ENCODE peak calls at places on chromosomes 4 and X, in four cellular contexts. T is fibroblast of mammary gland, M is cardiac fibroblast, Q is A549. I is an unnamed sample.

GRCh38 chr4:144399927-144400326 is 246.0 kb upstream of the HHIP start:
- DNase-seq in M (peak), T (peak), Q (peak), I (no peak)

GRCh38 chr4:185542626-185543336 is 7.5 kb upstream of the PDLIM3 start:
- DNase-seq in T (peak), M (peak), Q (no peak), I (no peak)

GRCh38 chr4:148854203-148854602 is 412.0 kb upstream of the NR3C2 start:
- DNase-seq in Q (no peak), T (no peak), M (no peak), I (no peak)

GRCh38 chr4:156738756-156739155 is 232.8 kb downstream of the PDGFC start:
- DNase-seq in T (no peak), Q (no peak), M (no peak), I (no peak)

GRCh38 chr4:170079981-170080380 is 9.8 kb downstream of the AADAT start:
- DNase-seq in M (no peak), Q (no peak), T (no peak), I (no peak)

GRCh38 chr4:177396352-177396751 is 45.9 kb downstream of the AGA start:
- DNase-seq in M (no peak), Q (no peak), T (no peak), I (no peak)

GRCh38 chr4:125388653-125389052 is 73.9 kb downstream of the FAT4 start:
- DNase-seq in M (peak), Q (no peak), T (peak), I (no peak)

GRCh38 chrX:340641-341423 is 22.2 kb upstream of the GTPBP6 start:
- DNase-seq in Q (no peak), M (no peak), T (no peak), I (no peak)

GRCh38 chrX:71615954-71616353 is 2.4 kb downstream of the CXCR3 start:
- DNase-seq in M (no peak), Q (no peak), T (no peak), I (no peak)

GRCh38 chr4:123505077-123505456 is 108.5 kb downstream of the SPRY1 start:
- DNase-seq in T (peak), M (peak), Q (no peak), I (no peak)

GRCh38 chr4:6875431-6875831 is 34.2 kb upstream of the TBC1D14 start:
- DNase-seq in M (no peak), Q (no peak), T (no peak), I (no peak)

GRCh38 chr4:126778348-126778747 is 854.4 kb upstream of the INTU start:
- DNase-seq in Q (no peak), M (peak), T (peak), I (no peak)

GRCh38 chr4:87375719-87376291 is 15.2 kb downstream of the HSD17B11 start:
- DNase-seq in M (peak), Q (no peak), T (peak), I (no peak)

GRCh38 chrX:87140800-87141483 is 376.7 kb upstream of the KLHL4 start:
- DNase-seq in M (no peak), T (no peak), Q (no peak), I (no peak)

GRCh38 chr4:8907596-8908205 is 36.1 kb upstream of the HMX1 start:
- DNase-seq in M (no peak), Q (no peak), T (no peak), I (no peak)

GRCh38 chr4:184636144-184636543 is 13.1 kb downstream of the CASP3 start:
- DNase-seq in T (no peak), M (no peak), Q (no peak), I (no peak)

GRCh38 chr4:168019019-168019651 is 73.2 kb upstream of the ANXA10 start:
- DNase-seq in T (no peak), M (peak), Q (no peak), I (no peak)

GRCh38 chr4:26793750-26794149 is 66.9 kb upstream of the STIM2 start:
- DNase-seq in Q (no peak), T (no peak), M (peak), I (no peak)

GRCh38 chrX:151713859-151714258 is 2.0 kb upstream of the FATE1 start:
- DNase-seq in Q (peak), M (peak), T (no peak), I (peak)

GRCh38 chr4:7423801-7424552 is 10.8 kb downstream of the PSAPL1 start:
- DNase-seq in M (no peak), Q (no peak), T (no peak), I (no peak)

GRCh38 chrX:1529756-1530155 is 7.2 kb downstream of the P2RY8 start:
- DNase-seq in M (no peak), Q (no peak), T (no peak), I (no peak)

GRCh38 chrX:47200385-47201150 is 6.9 kb downstream of the UBA1 start:
- DNase-seq in M (peak), Q (peak), T (peak), I (no peak)

GRCh38 chr4:7823416-7823824 is 116.2 kb downstream of the AFAP1 start:
- DNase-seq in M (peak), T (peak), Q (no peak), I (peak)

GRCh38 chr4:2337896-2338295 is 76.0 kb upstream of the MXD4 start:
- DNase-seq in Q (no peak), T (no peak), M (no peak), I (no peak)

GRCh38 chr4:14863420-14864364 is 138.6 kb upstream of the CPEB2 start:
- DNase-seq in Q (no peak), T (peak), M (no peak), I (no peak)

GRCh38 chrX:31717474-31717873 is 645.6 kb upstream of the FTHL17 start:
- DNase-seq in T (no peak), M (no peak), Q (no peak), I (no peak)

DNA sequence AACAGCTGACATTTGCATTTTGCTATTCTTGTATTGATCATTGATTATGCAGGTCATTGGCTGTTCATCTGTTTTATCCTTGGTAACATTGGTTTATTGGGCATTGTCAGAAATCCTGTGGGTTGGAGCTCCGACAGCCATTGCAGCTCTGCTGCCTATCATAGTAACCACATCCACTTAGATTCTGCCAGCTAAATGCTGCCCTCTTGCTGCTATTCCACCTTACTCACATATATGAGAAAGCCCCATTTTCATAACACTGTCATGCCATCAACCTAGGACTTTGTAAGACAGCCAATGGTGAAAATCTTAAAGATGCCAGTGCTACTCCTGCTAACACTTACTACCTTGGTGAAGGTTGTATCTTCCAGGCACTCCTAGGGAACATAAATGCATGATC is 187.3 kb upstream of the CXCL13 start:
- DNase-seq in M (no peak), Q (no peak), T (peak), I (no peak)
- TF ChIP-seq CTCF in M (no peak), Q (peak), T (peak), I (no peak)

GRCh38 chrX:118182050-118182449 is 65.4 kb upstream of the KLHL13 start:
- DNase-seq in Q (no peak), M (no peak), T (peak), I (no peak)

GRCh38 chrX:118179718-118180117 is 63.1 kb upstream of the KLHL13 start:
- DNase-seq in T (no peak), M (no peak), Q (no peak), I (no peak)

GRCh38 chrX:118179161-118179560 is 62.6 kb upstream of the KLHL13 start:
- DNase-seq in M (no peak), T (no peak), Q (no peak), I (no peak)

GRCh38 chrX:118181030-118181429 is 64.4 kb upstream of the KLHL13 start:
- DNase-seq in Q (no peak), M (peak), T (peak), I (no peak)

GRCh38 chrX:118183606-118184005 is 67.0 kb upstream of the KLHL13 start:
- DNase-seq in T (no peak), M (no peak), Q (no peak), I (no peak)
- TF ChIP-seq CTCF in T (peak), M (no peak), Q (no peak), I (peak)

GRCh38 chrX:49040376-49040955 is 2.7 kb downstream of the TFE3 start:
- DNase-seq in T (peak), Q (peak), M (peak), I (no peak)

GRCh38 chrX:49041683-49042529 is 1.3 kb downstream of the TFE3 start:
- DNase-seq in M (peak), Q (peak), T (peak), I (no peak)

GRCh38 chrX:49037883-49038475 is 5.2 kb downstream of the TFE3 start:
- DNase-seq in Q (no peak), M (peak), T (peak), I (no peak)

GRCh38 chrX:49042581-49043219 is 457 bp downstream of the TFE3 start:
- DNase-seq in Q (no peak), T (no peak), M (peak), I (no peak)

DNA sequence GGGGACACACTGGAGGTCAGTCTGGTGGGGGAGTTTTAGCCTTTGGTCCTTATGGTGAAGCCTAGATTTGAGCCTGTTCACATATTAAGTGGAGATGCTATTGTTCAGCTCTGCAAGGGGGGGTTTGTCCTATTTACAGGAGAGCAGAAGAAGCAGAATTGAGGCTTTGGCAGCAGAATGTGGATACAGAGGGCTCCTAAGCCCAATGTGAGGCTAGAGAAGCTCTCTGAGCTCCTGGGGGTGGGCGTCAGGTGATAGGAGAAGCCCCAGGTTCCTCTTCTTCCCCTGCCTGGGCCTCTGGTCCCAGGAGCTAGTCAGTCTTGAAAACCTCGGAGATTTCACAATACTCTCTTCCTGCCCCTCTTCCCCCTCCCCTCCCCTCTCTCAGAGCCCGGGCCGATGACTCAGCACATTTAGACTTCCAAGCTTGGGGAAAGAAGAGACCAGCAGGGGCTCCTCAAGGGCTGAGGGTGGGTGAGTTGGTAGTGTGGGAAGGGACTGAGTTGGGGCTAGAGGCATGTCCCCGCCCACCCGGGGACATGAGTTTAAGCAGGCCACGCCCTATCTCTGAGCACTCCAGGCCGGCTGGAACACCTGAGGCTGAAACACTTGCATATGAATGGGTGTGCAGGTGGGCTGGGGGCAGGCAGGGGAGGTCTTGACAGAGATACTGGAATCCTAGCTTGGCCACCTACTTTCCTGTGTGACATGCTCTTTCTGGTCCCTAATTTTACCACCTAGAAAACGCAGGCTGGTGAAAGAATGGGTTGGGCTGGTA is 3.4 kb downstream of the TFE3 start:
- DNase-seq in Q (peak), M (peak), T (peak), I (peak)
- TF ChIP-seq CTCF in Q (no peak), M (peak), T (peak), I (no peak)

DNA sequence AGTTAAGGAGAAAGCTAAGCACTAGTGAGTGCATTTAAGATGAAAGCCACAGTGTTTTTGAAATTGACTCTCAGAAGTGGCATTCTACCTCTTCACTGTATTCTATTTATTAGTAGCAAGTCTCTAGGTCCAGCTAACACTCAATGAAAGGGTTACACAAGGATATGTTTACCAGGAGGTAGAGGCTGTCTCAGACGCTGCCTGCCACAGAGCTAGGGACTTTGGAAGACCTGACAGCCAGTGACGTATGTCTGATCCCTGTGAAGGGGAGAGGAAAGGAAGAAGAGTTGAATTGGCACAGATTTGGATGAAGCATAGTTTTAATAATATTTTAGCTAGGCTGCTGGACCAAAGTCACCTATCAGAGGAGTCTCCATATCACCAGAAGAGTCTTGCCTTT is 36.5 kb upstream of the KLHL2 start:
- DNase-seq in Q (no peak), T (no peak), M (no peak), I (no peak)
- TF ChIP-seq CTCF in Q (no peak), T (no peak), M (no peak), I (no peak)

DNA sequence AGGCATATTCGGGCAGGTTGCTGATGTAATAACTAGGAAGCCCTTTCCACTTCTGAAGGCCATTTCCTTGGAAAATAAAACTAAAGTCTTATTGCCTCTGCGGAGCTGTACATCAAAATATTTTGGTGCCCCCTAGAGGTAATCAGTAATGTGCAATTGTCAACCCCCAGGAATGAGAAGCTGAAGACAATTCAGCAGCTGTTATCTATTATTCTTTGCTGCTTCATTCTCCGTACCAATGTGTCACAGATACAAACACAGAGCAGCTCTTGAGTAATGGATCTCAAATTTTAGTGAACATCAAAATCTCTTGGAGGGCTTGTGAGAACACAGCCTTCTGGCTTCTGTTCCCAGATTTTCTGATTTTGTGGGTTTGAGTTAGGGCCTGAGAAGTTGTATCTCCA is 3.5 kb upstream of the SLIT2 start:
- DNase-seq in Q (no peak), T (peak), M (peak), I (no peak)
- TF ChIP-seq CTCF in Q (peak), T (peak), M (peak), I (peak)

DNA sequence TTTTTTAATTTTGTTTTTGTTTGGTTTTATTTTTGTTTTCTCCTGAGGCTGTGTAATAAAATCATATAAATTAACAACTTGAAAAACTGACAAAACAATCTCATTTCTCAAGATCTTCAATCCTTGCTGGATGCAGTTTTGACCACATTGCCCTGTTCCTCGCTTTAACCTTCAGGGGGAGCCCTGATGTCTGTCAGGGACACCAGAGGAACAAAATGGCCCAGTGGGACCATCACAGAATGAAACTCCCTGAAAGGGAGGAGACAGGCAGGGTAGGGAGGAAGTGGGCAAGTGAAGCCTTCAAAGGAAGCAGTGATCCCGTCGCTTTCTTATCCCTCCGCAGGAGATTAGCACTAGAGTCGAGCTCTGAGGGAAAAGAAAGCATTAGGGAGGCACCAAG is 274.9 kb upstream of the LDB2 start:
- DNase-seq in M (no peak), T (no peak), Q (no peak), I (no peak)
- TF ChIP-seq CTCF in M (peak), T (peak), Q (no peak), I (no peak)

DNA sequence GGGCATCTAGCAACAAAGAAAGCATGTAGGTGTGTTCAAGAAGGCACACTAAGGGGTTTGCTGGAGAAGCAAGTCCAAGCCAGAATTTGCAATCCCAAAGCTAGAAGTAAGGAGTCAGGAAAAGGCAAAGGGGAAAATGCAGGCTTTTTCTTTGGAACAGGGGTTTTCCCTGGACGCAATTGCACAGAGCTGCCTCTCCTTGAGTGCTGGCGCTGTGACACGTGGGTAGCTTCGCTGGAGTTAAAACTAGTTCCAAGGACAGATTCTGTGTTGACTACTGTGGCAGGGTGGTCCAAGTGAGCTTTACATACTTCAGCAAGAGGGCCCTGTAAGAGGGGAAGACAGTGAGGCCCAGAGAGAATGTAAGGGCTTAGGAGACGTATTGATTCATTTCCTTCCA is 277.1 kb downstream of the ADGRA3 start:
- DNase-seq in Q (no peak), M (no peak), T (no peak), I (no peak)
- TF ChIP-seq CTCF in Q (no peak), M (no peak), T (no peak), I (no peak)

DNA sequence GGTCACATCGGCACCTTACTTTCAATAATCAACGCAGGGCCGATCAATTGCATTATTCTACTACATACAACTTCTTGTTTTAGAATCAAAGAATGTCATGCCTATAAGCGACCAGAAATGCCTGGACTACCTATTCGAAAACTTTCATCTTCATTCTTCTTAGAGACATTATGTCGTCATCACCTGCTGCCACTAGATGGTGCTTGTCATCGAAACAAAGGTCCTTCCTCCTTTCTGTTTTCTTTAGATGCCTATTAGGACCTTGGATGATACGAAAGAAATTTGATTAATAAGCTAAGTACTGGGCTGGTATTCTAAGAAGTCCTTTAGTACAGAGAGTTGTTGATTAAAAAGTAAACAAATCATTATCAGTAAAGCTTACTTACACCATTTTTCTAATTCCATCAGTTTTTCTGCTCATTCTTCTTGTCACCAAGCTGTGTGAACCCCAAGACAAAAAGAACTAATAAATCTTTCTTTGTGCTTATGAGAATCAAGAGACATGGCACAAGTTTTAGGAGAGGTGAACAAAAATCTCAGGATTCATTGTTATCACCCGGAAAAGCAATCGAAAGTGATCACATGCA is 154.5 kb upstream of the SLC4A4 start:
- DNase-seq in T (peak), M (peak), Q (peak), I (peak)
- TF ChIP-seq CTCF in T (peak), M (peak), Q (peak), I (peak)

GRCh38 chr4:171186700-171187099 is 626.5 kb upstream of the GALNTL6 start:
- DNase-seq in M (no peak), T (no peak), Q (no peak), I (no peak)
- TF ChIP-seq CTCF in M (no peak), T (no peak), Q (no peak), I (no peak)

I was measured in glutamatergic neuron.